ENCODE peak calls at places on chromosomes 5 and 9, in six cellular contexts. G is mucosa of descending colon; S is anterior cingulate cortex; P is activated T-helper 1 cell treated with anti-CD3 and anti-CD28 coated beads, Interleukin-12 subunit alpha, Interleukin-12 subunit beta, Interleukin-2, Interleukin-4 antibody, amounts not matched to agents 30 ng/mL and 10 ng/mL and 1 ng/mL, durations not matched to agents 14 hours and 24 hours and 36 hours; L is activated naive CD8-positive, alpha-beta T cell treated with anti-CD3 and anti-CD28 coated beads, Interleukin-2, amount 10 ng/mL, durations not matched to agents 7 days and 5 days; V is EL. T is an unnamed sample.
A peak's percentile ranks its signal among the peaks of the same experiment; 100 is the strongest.

GRCh38 chr5:98564836-98565235 is 208.6 kb upstream of the RGMB start:
- DNase-seq in L (no peak), S (no peak), G (no peak), V (peak; percentile 8), P (no peak), T (no peak)

GRCh38 chr5:136518814-136519213 is 153.5 kb upstream of the TRPC7 start:
- DNase-seq in V (no peak), S (no peak), P (no peak), G (no peak), L (no peak), T (no peak)

GRCh38 chr9:80352967-80353366 is 781.2 kb downstream of the TLE4 start:
- DNase-seq in V (no peak), G (no peak), S (no peak), P (no peak), L (no peak), T (no peak)

GRCh38 chr9:112548836-112549235 is 62.2 kb downstream of the KIAA1958 start:
- DNase-seq in L (no peak), S (no peak), P (no peak), G (no peak), V (peak; percentile 62), T (no peak)

GRCh38 chr9:98708103-98708932 is 417 bp downstream of the GABBR2 start:
- DNase-seq in V (no peak), S (no peak), G (no peak), P (no peak), L (peak; percentile 36), T (no peak)

GRCh38 chr9:3963266-3964019 is 336.4 kb downstream of the GLIS3 start:
- DNase-seq in P (no peak), L (no peak), G (peak; percentile 29), S (no peak), V (peak; percentile 92), T (no peak)

GRCh38 chr9:35733109-35733541 is 659 bp downstream of the CREB3 start:
- DNase-seq in G (peak; percentile 56), S (no peak), V (peak; percentile 78), L (no peak), P (no peak), T (peak; percentile 55)

GRCh38 chr5:142016576-142016975 is 3.7 kb upstream of the GNPDA1 start:
- DNase-seq in L (no peak), V (no peak), G (no peak), P (no peak), S (no peak), T (no peak)

GRCh38 chr9:87732344-87732743 is 6.4 kb downstream of the CTSL start:
- DNase-seq in S (no peak), P (no peak), V (no peak), G (no peak), L (no peak), T (no peak)

GRCh38 chr5:80963521-80963895 is 3.3 kb downstream of the RASGRF2 start:
- DNase-seq in L (no peak), V (peak; percentile 9), P (no peak), G (no peak), S (no peak), T (no peak)

GRCh38 chr9:126125177-126125576 is 201.5 kb upstream of the MVB12B start:
- DNase-seq in S (no peak), V (no peak), G (no peak), P (no peak), L (no peak), T (no peak)

GRCh38 chr5:138336952-138337684 is 948 bp upstream of the FAM53C start:
- DNase-seq in L (no peak), S (no peak), V (peak; percentile 83), P (peak; percentile 76), G (peak; percentile 81), T (peak; percentile 91)

GRCh38 chr5:132439521-132440206 is 50.9 kb downstream of the IRF1 start:
- DNase-seq in V (peak; percentile 89), S (no peak), G (no peak), P (no peak), L (no peak), T (peak; percentile 39)

GRCh38 chr5:30607301-30607700 is 586.2 kb upstream of the CDH6 start:
- DNase-seq in G (no peak), S (no peak), L (no peak), P (no peak), V (no peak), T (no peak)

GRCh38 chr9:96022445-96023031 is 147.0 kb downstream of the ERCC6L2 start:
- DNase-seq in P (no peak), S (no peak), V (no peak), G (peak; percentile 36), L (peak; percentile 78), T (no peak)

GRCh38 chr5:84634256-84634655 is 249.6 kb upstream of the EDIL3 start:
- DNase-seq in S (no peak), G (no peak), V (no peak), P (no peak), L (no peak), T (no peak)

GRCh38 chr5:163821142-163821541 is 315.7 kb downstream of the MAT2B start:
- DNase-seq in S (no peak), P (no peak), G (no peak), V (peak; percentile 4), L (no peak), T (no peak)

T was measured in cerebellar cortex.